ENCODE peak calls at places on chromosomes 16 and 17, in five cellular contexts. One of them, this sample, is unnamed.

GRCh38 chr16:9297437-9298113 is 206.1 kb downstream of the HAPSTR1 start:
- DNase-seq in PC-3: peak; percentile 14
- DNase-seq in GM23338: peak; percentile 83
- DNase-seq in GM23248: peak; percentile 29
- DNase-seq in SK-N-SH: peak; percentile 61
- DNase-seq in this sample: peak; percentile 12

GRCh38 chr16:69927056-69927757 is 23.9 kb upstream of the CLEC18A start:
- DNase-seq in PC-3: no peak
- DNase-seq in GM23338: peak; percentile 14
- DNase-seq in GM23248: peak; percentile 77
- DNase-seq in SK-N-SH: no peak
- DNase-seq in this sample: no peak

GRCh38 chr17:74211929-74212261 is 1.5 kb upstream of the TTYH2 start:
- DNase-seq in PC-3: no peak
- DNase-seq in GM23338: peak; percentile 19
- DNase-seq in GM23248: peak; percentile 29
- DNase-seq in SK-N-SH: no peak
- DNase-seq in this sample: no peak

GRCh38 chr17:79802736-79803420 is 6.0 kb upstream of the CBX8 start:
- DNase-seq in PC-3: no peak
- DNase-seq in GM23338: peak; percentile 65
- DNase-seq in GM23248: no peak
- DNase-seq in SK-N-SH: no peak
- DNase-seq in this sample: no peak

GRCh38 chr17:10116267-10116666 is 82.1 kb downstream of the GAS7 start:
- DNase-seq in PC-3: no peak
- DNase-seq in GM23338: no peak
- DNase-seq in GM23248: no peak
- DNase-seq in SK-N-SH: no peak
- DNase-seq in this sample: no peak

GRCh38 chr17:77926144-77926543 is 32.4 kb upstream of the TNRC6C start:
- DNase-seq in PC-3: no peak
- DNase-seq in GM23338: no peak
- DNase-seq in GM23248: no peak
- DNase-seq in SK-N-SH: no peak
- DNase-seq in this sample: no peak

GRCh38 chr16:57377080-57377841 is 5.0 kb downstream of the CX3CL1 start:
- DNase-seq in PC-3: peak; percentile 73
- DNase-seq in GM23338: peak; percentile 46
- DNase-seq in GM23248: no peak
- DNase-seq in SK-N-SH: peak; percentile 87
- DNase-seq in this sample: peak; percentile 8

GRCh38 chr16:84617068-84617630 is 729 bp downstream of the COTL1 start:
- DNase-seq in PC-3: no peak
- DNase-seq in GM23338: no peak
- DNase-seq in GM23248: peak; percentile 51
- DNase-seq in SK-N-SH: peak; percentile 65
- DNase-seq in this sample: peak; percentile 64

GRCh38 chr17:35773129-35773528 is 12.4 kb downstream of the C17orf50 start:
- DNase-seq in PC-3: no peak
- DNase-seq in GM23338: no peak
- DNase-seq in GM23248: no peak
- DNase-seq in SK-N-SH: no peak
- DNase-seq in this sample: no peak

GRCh38 chr17:40348136-40348504 is 16.4 kb downstream of the GJD3 start:
- DNase-seq in PC-3: no peak
- DNase-seq in GM23338: peak; percentile 73
- DNase-seq in GM23248: no peak
- DNase-seq in SK-N-SH: no peak
- DNase-seq in this sample: no peak

GRCh38 chr17:40346061-40346767 is 18.3 kb downstream of the GJD3 start:
- DNase-seq in PC-3: no peak
- DNase-seq in GM23338: peak; percentile 79
- DNase-seq in GM23248: no peak
- DNase-seq in SK-N-SH: no peak
- DNase-seq in this sample: no peak

GRCh38 chr17:40345161-40346034 is 19.1 kb downstream of the GJD3 start:
- DNase-seq in PC-3: peak; percentile 32
- DNase-seq in GM23338: peak; percentile 97
- DNase-seq in GM23248: peak; percentile 71
- DNase-seq in SK-N-SH: peak; percentile 74
- DNase-seq in this sample: no peak

GRCh38 chr17:40347319-40348135 is 17.0 kb downstream of the GJD3 start:
- DNase-seq in PC-3: no peak
- DNase-seq in GM23338: peak; percentile 72
- DNase-seq in GM23248: no peak
- DNase-seq in SK-N-SH: peak; percentile 61
- DNase-seq in this sample: peak; percentile 49

GRCh38 chr17:40346768-40347154 is 17.8 kb downstream of the GJD3 start:
- DNase-seq in PC-3: no peak
- DNase-seq in GM23338: no peak
- DNase-seq in GM23248: no peak
- DNase-seq in SK-N-SH: no peak
- DNase-seq in this sample: no peak
- H3K4me3 ChIP-seq in PC-3: no peak overlapping the region
- H3K4me3 ChIP-seq in GM23338: peak overlapping the region; percentile 92
- H3K4me3 ChIP-seq in GM23248: no peak overlapping the region
- H3K4me3 ChIP-seq in SK-N-SH: no peak overlapping the region
- H3K4me3 ChIP-seq in this sample: no peak overlapping the region

DNA sequence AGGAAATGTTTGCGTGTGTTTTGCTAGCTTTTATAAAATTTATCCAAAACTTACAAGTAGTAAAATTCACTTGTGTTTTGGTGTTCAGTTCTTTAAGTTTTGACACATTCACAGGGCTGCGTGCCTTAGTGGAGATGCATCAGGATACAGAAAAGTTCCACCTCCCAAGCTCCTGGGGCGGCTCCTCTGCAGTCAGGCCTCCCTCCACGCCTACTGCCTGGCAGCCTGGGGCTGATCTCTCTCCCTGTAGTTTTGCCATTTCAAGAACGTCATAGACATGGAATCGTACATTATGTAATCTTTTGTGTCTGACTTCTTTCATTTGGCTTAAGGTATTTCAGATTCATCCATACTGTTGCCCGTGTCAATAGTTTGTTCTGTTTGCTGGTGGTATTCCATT is 27.2 kb upstream of the IRF8 start:
- DNase-seq in PC-3: no peak
- DNase-seq in GM23338: no peak
- DNase-seq in GM23248: no peak
- DNase-seq in SK-N-SH: no peak
- DNase-seq in this sample: no peak
- TF ChIP-seq EZH2phosphoT487 in PC-3: no peak
- TF ChIP-seq EZH2phosphoT487 in GM23338: no peak
- TF ChIP-seq EZH2phosphoT487 in GM23248: no peak
- TF ChIP-seq EZH2phosphoT487 in SK-N-SH: no peak
- TF ChIP-seq EZH2phosphoT487 in this sample: no peak

DNA sequence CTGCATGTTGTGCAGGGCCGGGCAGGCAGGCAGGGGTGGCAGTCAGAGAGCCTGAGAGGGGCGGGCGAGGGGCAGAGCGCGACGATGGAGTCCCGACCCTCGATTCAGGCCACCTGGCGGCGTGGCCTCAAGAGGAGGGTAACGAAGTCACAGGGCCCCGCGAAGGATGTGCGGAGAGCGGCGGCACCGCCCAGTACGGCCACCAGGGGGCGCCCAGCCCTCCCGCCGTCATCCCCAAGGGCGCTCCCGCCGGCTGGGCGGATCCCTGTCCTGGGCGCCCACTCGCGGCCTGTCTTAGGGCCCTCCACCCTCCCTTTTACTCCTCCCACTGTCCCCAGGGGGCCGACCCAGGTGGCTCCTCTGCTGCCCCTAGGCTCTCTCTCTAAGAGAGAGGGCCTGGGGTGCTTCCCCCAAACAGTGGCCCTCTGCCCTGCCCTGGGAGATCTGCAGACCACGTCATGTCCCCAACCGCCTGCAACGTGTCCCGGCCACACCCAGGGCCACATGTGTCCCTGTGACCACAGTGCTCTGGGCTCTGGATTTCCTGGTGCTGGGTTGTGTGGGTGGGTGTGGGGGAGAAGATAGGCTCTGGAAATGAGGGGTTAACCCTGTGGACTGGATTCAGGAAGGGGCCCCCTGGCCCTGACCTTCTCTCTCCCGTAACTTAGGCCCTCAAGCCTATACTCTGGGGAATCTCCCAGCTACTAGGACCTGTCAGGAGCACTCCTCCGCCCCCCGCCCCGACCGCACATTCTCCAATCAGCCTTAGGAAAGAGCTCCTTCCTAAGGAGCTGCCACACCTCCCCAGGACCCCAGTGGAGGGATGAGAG is 5.9 kb downstream of the DPEP2 start:
- DNase-seq in PC-3: peak; percentile 66
- DNase-seq in GM23338: peak; percentile 88
- DNase-seq in GM23248: peak; percentile 86
- DNase-seq in SK-N-SH: peak; percentile 96
- DNase-seq in this sample: peak; percentile 88
- H3K4me3 ChIP-seq in PC-3: no peak overlapping the region
- H3K4me3 ChIP-seq in GM23338: peak overlapping the region; percentile 32
- H3K4me3 ChIP-seq in GM23248: peak overlapping the region; percentile 60
- H3K4me3 ChIP-seq in SK-N-SH: peak overlapping the region; percentile 56
- H3K4me3 ChIP-seq in this sample: peak overlapping the region; percentile 45

GRCh38 chr17:16304832-16305231 is 48.4 kb downstream of the CENPV start:
- DNase-seq in PC-3: peak; percentile 58
- DNase-seq in GM23338: peak; percentile 72
- DNase-seq in GM23248: peak; percentile 31
- DNase-seq in SK-N-SH: peak; percentile 50
- DNase-seq in this sample: peak; percentile 57
- TF ChIP-seq EZH2phosphoT487 in PC-3: no peak
- TF ChIP-seq EZH2phosphoT487 in GM23338: no peak
- TF ChIP-seq EZH2phosphoT487 in GM23248: no peak
- TF ChIP-seq EZH2phosphoT487 in SK-N-SH: no peak
- TF ChIP-seq EZH2phosphoT487 in this sample: no peak

GRCh38 chr17:80970762-80971703 is 20.6 kb upstream of the CHMP6 start:
- DNase-seq in PC-3: no peak
- DNase-seq in GM23338: no peak
- DNase-seq in GM23248: peak; percentile 29
- DNase-seq in SK-N-SH: peak; percentile 67
- DNase-seq in this sample: no peak
- H3K4me3 ChIP-seq in PC-3: no peak overlapping the region
- H3K4me3 ChIP-seq in GM23338: no peak overlapping the region
- H3K4me3 ChIP-seq in GM23248: no peak overlapping the region
- H3K4me3 ChIP-seq in SK-N-SH: no peak overlapping the region
- H3K4me3 ChIP-seq in this sample: no peak overlapping the region

This sample was measured in OCI-LY7.